ENCODE peak calls at places on chromosomes 1 and 21, in six cellular contexts. K is HCT116, I is heart left ventricle, C is endothelial cell of umbilical vein, M is ovary, B is esophagus squamous epithelium. V is an unnamed sample.

GRCh38 chr1:201751872-201752271 is 77.1 kb upstream of the IPO9 start:
- DNase-seq in K (no peak), I (no peak), C (peak), M (no peak), B (no peak), V (no peak)

GRCh38 chr1:3435666-3436065 is 18.8 kb upstream of the ARHGEF16 start:
- DNase-seq in K (no peak), I (peak), C (no peak), M (no peak), B (no peak), V (no peak)

GRCh38 chr1:57270926-57271698 is 152.7 kb downstream of the DAB1 start:
- DNase-seq in K (no peak), I (no peak), C (no peak), M (no peak), B (no peak), V (no peak)

GRCh38 chr1:85815906-85816305 is 107.7 kb upstream of the ZNHIT6 start:
- DNase-seq in K (no peak), I (no peak), C (no peak), M (no peak), B (no peak), V (no peak)

GRCh38 chr21:25555492-25555891 is 51.8 kb downstream of the MRPL39 start:
- DNase-seq in K (no peak), I (no peak), C (no peak), M (no peak), B (no peak), V (no peak)

GRCh38 chr1:27233677-27234053 is 767 bp upstream of the WDTC1 start:
- DNase-seq in K (no peak), I (no peak), C (no peak), M (no peak), B (no peak), V (no peak)

GRCh38 chr1:161307230-161307768 is 2.5 kb downstream of the MPZ start:
- DNase-seq in K (no peak), I (no peak), C (peak), M (no peak), B (no peak), V (no peak)

GRCh38 chr1:29669488-29669871 is 433.2 kb downstream of the PTPRU start:
- DNase-seq in K (no peak), I (peak), C (no peak), M (no peak), B (no peak), V (no peak)

GRCh38 chr1:175146535-175147213 is 45.9 kb downstream of the KIAA0040 start:
- DNase-seq in K (peak), I (peak), C (peak), M (peak), B (no peak), V (peak)

GRCh38 chr1:110902820-110903463 is 30.0 kb downstream of the CD53 start:
- DNase-seq in K (no peak), I (no peak), C (no peak), M (no peak), B (no peak), V (no peak)

GRCh38 chr1:110899458-110899843 is 26.5 kb downstream of the CD53 start:
- DNase-seq in K (no peak), I (no peak), C (no peak), M (no peak), B (no peak), V (no peak)

GRCh38 chr1:110898734-110899457 is 25.9 kb downstream of the CD53 start:
- DNase-seq in K (no peak), I (no peak), C (no peak), M (no peak), B (no peak), V (no peak)

GRCh38 chr1:110903853-110904500 is 31.0 kb downstream of the CD53 start:
- DNase-seq in K (no peak), I (no peak), C (no peak), M (no peak), B (no peak), V (no peak)
- TF ChIP-seq POLR2A in K (no peak), I (no peak), C (no peak), M (no peak), B (no peak), V (no peak)

DNA sequence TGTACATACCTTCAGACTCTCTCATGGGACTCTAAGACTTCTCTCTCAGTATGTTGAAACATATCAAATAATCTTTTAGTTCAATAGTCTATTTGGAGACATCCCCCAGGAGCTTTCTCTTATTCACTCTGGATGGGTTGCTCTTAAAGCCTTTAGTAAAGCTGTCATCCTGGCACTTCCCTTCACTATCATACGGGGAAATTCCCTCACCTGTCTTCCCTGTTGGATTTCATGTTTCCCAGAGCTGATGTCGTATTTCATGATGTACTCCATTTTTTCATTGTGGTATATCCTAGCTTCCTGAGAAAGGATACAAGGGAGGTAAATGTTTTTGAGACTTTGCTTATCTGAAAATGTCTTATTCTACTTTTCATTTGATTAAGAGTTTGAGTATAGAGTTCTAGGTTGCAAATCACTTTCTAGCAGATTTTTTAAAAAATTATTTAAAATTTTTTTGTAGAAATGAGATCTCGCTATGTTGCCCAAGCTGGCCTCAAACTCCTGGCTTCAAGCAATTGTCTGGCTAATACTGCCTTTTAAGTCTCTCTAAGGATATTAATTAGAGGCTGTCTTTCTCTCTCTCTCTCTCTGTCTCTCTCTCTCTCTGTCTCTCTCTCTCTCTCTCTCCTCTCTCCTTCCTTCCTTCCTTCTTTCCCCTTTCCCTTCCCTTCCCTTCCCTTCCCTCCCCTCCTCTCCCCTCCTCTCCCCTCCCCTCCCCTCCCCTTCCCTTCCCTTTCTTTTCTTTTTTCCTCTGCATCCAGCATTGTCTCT is 17.0 kb upstream of the MACF1 start:
- DNase-seq in K (no peak), I (no peak), C (no peak), M (no peak), B (no peak), V (no peak)
- TF ChIP-seq POLR2A in K (no peak), I (no peak), C (no peak), M (no peak), B (no peak), V (no peak)

DNA sequence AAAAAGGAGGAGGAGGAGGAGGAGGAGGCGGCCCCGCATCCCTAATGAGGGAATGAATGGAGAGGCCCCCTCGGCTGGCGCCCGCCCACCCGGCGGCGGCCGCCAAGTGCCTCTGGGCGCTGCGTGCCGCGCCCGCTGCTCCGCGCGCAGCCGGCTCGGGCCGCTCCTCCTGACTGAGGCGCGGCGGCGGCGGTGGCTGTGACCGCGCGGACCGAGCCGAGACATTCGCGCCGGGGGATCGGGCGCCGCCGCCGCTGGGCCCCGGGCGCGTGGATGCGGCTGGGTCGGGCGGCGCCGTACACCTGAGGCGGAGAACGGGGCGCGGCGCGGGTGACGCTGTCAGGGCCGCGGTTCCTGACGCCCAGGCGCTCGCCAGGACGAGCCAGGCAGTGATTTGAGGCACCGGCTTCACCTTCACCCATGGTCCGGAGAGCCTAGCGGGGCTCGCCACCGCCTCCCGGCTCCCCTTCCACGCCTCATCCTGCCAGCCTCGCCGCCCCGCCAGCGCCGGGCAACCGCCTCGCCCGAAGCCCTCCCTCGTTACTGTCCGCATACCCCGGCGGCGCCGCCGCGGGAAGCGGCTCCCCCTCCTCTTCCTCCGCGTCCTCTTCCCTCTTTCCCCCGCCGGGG is at the start of gene MARK1:
- DNase-seq in K (no peak), I (peak), C (peak), M (peak), B (no peak), V (peak)
- TF ChIP-seq POLR2A in K (no peak), I (no peak), C (peak), M (no peak), B (peak), V (peak)

GRCh38 chr1:24898152-24898908 is 31.7 kb downstream of the RUNX3 start:
- DNase-seq in K (peak), I (no peak), C (peak), M (no peak), B (no peak), V (no peak)
- TF ChIP-seq POLR2A in K (no peak), I (no peak), C (no peak), M (no peak), B (no peak), V (no peak)

DNA sequence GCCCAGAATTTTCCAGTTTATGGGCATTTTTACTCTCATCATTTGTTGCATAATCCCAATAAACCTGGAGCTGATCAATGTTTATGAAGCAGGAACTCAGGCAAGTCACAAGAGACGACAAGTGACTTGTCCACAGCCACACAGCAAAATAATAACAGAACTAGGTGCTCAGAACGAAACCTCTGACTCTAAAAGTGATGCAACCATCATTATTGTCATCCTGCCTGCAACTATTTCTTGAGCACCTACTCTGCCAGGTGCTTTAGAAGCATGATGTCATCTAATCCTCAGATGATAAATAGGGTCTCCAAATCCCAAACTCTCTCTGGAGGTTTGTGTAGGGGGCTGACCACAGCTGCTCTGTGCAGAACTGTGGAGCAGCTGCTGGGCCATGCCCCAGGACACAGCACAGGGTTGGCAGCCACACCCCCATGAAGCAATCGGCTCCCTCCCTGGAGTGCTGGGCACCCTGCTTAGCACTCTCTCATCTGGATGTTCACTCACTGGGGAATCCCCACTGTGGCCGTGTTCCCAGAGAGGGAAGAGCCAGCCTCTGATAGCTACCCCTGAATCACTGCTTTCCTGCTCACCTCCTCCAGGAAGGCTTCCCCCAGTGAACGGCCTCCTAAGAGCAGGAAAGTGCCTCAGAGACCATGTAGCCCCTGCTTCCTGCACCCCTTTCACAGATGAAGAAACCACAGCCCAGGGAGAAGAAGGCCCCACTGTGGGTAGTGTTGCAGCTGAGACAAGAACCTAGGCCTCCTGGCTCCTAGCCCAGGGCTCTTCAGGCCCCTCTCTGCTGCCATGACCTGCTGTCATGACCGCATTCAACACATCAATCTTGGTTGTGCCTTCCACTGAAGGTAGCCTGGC is 2.1 kb downstream of the TTC22 start:
- DNase-seq in K (no peak), I (no peak), C (no peak), M (no peak), B (no peak), V (peak)
- TF ChIP-seq POLR2A in K (no peak), I (no peak), C (no peak), M (no peak), B (no peak), V (no peak)

GRCh38 chr1:235888119-235888643 is 21.5 kb upstream of the LYST start:
- DNase-seq in K (no peak), I (no peak), C (no peak), M (no peak), B (no peak), V (no peak)
- TF ChIP-seq POLR2A in K (no peak), I (no peak), C (no peak), M (no peak), B (no peak), V (no peak)

GRCh38 chr1:109393602-109394233 is 4.0 kb downstream of the SORT1 start:
- DNase-seq in K (no peak), I (no peak), C (no peak), M (no peak), B (no peak), V (no peak)

GRCh38 chr1:109391626-109392025 is 6.1 kb downstream of the SORT1 start:
- DNase-seq in K (no peak), I (no peak), C (no peak), M (no peak), B (no peak), V (no peak)

GRCh38 chr1:109394591-109395281 is 3.0 kb downstream of the SORT1 start:
- DNase-seq in K (no peak), I (no peak), C (no peak), M (no peak), B (no peak), V (no peak)

GRCh38 chr1:109392037-109392787 is 5.5 kb downstream of the SORT1 start:
- DNase-seq in K (no peak), I (no peak), C (no peak), M (no peak), B (no peak), V (no peak)

DNA sequence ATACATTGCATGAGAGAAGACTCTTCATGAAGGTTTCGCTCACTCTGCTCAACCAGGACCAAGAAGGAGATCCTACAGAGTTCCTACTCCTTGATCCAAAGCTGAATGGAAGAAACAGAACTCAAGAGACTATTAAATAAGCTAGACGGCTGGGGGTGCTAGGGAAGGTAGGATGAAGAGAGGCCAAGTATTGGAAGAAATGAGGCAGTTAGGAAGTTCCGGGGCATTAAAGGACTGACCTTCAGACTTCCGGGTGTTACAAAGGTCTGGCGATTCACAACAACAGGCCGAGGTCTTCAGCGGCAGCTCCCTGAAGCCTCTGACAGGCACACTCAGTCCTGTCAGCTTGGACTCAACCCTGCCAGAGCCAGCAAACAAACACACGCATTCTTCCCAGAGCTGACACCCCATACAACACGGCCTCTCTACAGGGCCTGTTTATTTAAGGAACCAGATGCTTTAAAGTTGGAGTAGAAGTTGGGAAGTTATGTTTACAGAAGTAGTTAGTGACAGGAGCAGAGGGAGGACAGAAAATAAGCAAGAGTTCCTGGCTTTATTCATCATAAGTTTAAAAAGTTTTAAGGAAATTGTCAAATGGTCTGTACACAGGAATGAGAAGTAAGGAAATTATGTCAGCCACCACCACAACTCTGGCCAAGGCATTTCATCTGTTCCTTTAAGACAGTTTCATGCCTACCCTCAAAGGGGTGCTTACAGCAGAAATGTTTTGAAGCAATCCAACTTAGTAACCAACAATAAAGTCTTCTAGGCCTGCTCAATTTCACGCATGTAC is 4.7 kb downstream of the SORT1 start:
- DNase-seq in K (no peak), I (peak), C (peak), M (no peak), B (no peak), V (no peak)
- TF ChIP-seq POLR2A in K (no peak), I (no peak), C (no peak), M (no peak), B (peak), V (no peak)

GRCh38 chr1:216958569-216958968 is 235.3 kb upstream of the ESRRG start:
- DNase-seq in K (no peak), I (no peak), C (no peak), M (no peak), B (no peak), V (no peak)

DNA sequence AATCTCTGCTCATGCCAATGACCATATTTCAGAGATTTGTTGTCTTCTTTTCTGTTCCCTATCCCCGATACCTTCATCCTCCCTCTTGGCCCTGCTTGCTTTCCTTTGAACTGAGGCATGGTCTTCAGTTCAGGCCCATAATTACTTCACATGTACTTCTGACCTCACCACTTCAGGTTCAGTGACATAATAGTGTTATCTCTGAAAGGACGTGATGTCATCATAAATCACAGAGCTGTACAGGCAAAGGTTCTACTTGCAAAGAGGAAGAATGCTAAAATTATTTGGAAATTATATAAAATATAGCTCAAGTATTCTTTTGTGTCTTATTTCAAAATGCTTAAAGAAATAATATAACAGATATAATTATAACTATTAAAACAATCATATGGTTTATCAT is 230.3 kb upstream of the ESRRG start:
- DNase-seq in K (no peak), I (no peak), C (no peak), M (no peak), B (no peak), V (no peak)
- TF ChIP-seq POLR2A in K (no peak), I (no peak), C (no peak), M (no peak), B (no peak), V (no peak)